ENCODE peak calls at places on chromosomes 12 and 14, in ten cellular contexts. D is Right ventricle myocardium inferior; B is B cell; P is Daoy; A is activated T-cell treated with anti-CD3 and anti-CD28 coated beads, Interleukin-2, amount 50 U/mL, for 72 hours; S is HFFc6; T is sigmoid colon; F is activated naive CD4-positive, alpha-beta T cell; O is CD4-positive, alpha-beta T cell; R is PC-3. Y is an unnamed sample.

GRCh38 chr12:104790296-104791125 is 167.6 kb downstream of the SLC41A2 start:
- DNase-seq in D (peak), B (peak), P (peak), A (peak), S (no peak), T (peak), F (no peak), O (peak), R (peak), Y (peak)

GRCh38 chr12:56338643-56339422 is at the start of gene IL23A:
- DNase-seq in D (no peak), B (peak), P (peak), A (peak), S (no peak), T (no peak), F (peak), O (peak), R (peak), Y (no peak)

GRCh38 chr14:68939893-68940613 is 39.0 kb downstream of the ACTN1 start:
- DNase-seq in D (peak), B (no peak), P (peak), A (no peak), S (peak), T (peak), F (no peak), O (no peak), R (peak), Y (peak)

GRCh38 chr12:29879606-29880308 is 96.0 kb upstream of the TMTC1 start:
- DNase-seq in D (no peak), B (no peak), P (no peak), A (no peak), S (no peak), T (no peak), F (no peak), O (no peak), R (no peak), Y (no peak)

GRCh38 chr14:67391266-67391665 is 20.7 kb downstream of the PLEK2 start:
- DNase-seq in D (no peak), B (no peak), P (no peak), A (no peak), S (no peak), T (no peak), F (no peak), O (no peak), R (no peak), Y (no peak)

GRCh38 chr12:92446082-92446460 is 256.7 kb upstream of the PLEKHG7 start:
- DNase-seq in D (no peak), B (no peak), P (no peak), A (no peak), S (no peak), T (no peak), F (no peak), O (no peak), R (peak), Y (no peak)

GRCh38 chr12:57096099-57096572 is 7.2 kb downstream of the NAB2 start:
- DNase-seq in D (no peak), B (no peak), P (no peak), A (no peak), S (no peak), T (no peak), F (no peak), O (no peak), R (no peak), Y (no peak)

GRCh38 chr12:25959069-25959961 is 833 bp downstream of the RASSF8 start:
- DNase-seq in D (peak), B (peak), P (peak), A (peak), S (peak), T (peak), F (no peak), O (no peak), R (peak), Y (peak)

Y was measured in H54.